ENCODE peak calls at places on chromosome 5, in six cellular contexts. U is activated gamma-delta T cell, H is progenitor cell of endocrine pancreas, W is upper lobe of right lung, Y is trophoblast cell, P is ELR. E is an unnamed sample.

GRCh38 chr5:56440871-56441740 is 208.0 kb upstream of the ANKRD55 start:
- DNase-seq in U (no peak), H (no peak), W (no peak), Y (peak), P (peak), E (peak)

GRCh38 chr5:119255571-119256356 is 100.1 kb upstream of the TNFAIP8 start:
- DNase-seq in U (no peak), H (no peak), W (no peak), Y (peak), P (peak), E (peak)

GRCh38 chr5:165232187-165232586 is 1726.8 kb downstream of the MAT2B start:
- DNase-seq in U (no peak), H (no peak), W (no peak), Y (no peak), P (no peak), E (no peak)

GRCh38 chr5:23105021-23105420 is 251.9 kb upstream of the CDH12 start:
- DNase-seq in U (no peak), H (no peak), W (no peak), Y (no peak), P (no peak), E (no peak)

GRCh38 chr5:5270161-5270560 is 130.0 kb downstream of the ADAMTS16 start:
- DNase-seq in U (no peak), H (no peak), W (no peak), Y (no peak), P (no peak), E (no peak)

GRCh38 chr5:172902497-172903472 is 56.4 kb upstream of the RPL26L1 start:
- DNase-seq in U (no peak), H (peak), W (peak), Y (peak), P (peak), E (peak)

GRCh38 chr5:150582281-150582791 is 58.1 kb upstream of the SYNPO start:
- DNase-seq in U (no peak), H (peak), W (peak), Y (no peak), P (no peak), E (no peak)

GRCh38 chr5:36462295-36463021 is 143.9 kb upstream of the SLC1A3 start:
- DNase-seq in U (no peak), H (no peak), W (no peak), Y (peak), P (peak), E (peak)

GRCh38 chr5:43753069-43753468 is 150.1 kb downstream of the NNT start:
- DNase-seq in U (no peak), H (no peak), W (peak), Y (no peak), P (no peak), E (no peak)